ENCODE peak calls at places on chromosomes 2 and 18, in four cellular contexts. B is IMR-90, G is PC-3, H is left lung. K is an unnamed sample.

GRCh38 chr2:19460761-19461160 is 102.3 kb upstream of the OSR1 start:
- DNase-seq in B (no peak), G (no peak), H (no peak), K (no peak)

GRCh38 chr2:24164416-24164973 is 10.4 kb upstream of the FAM228A start:
- DNase-seq in B (no peak), G (peak; percentile 30), H (peak; percentile 40), K (peak; percentile 73)

GRCh38 chr2:107751936-107752335 is 74.8 kb upstream of the RGPD4 start:
- DNase-seq in B (no peak), G (no peak), H (no peak), K (no peak)

GRCh38 chr2:186590538-186591441 is 934 bp downstream of the ITGAV start:
- DNase-seq in B (peak; percentile 45), G (peak; percentile 64), H (no peak), K (peak; percentile 82)

GRCh38 chr2:105873281-105873680 is 128.6 kb downstream of the NCK2 start:
- DNase-seq in B (no peak), G (no peak), H (no peak), K (no peak)

GRCh38 chr18:77177009-77177408 is 44.4 kb upstream of the MBP start:
- DNase-seq in B (peak; percentile 63), G (peak; percentile 60), H (no peak), K (no peak)

GRCh38 chr2:233706720-233707119 is 6.0 kb upstream of the UGT1A5 start:
- DNase-seq in B (peak; percentile 55), G (peak; percentile 74), H (no peak), K (no peak)

GRCh38 chr18:56085561-56085960 is 497.6 kb upstream of the TCF4 start:
- DNase-seq in B (peak; percentile 86), G (no peak), H (no peak), K (no peak)

GRCh38 chr2:189534854-189535253 is 45.7 kb downstream of the SLC40A1 start:
- DNase-seq in B (peak; percentile 78), G (peak; percentile 31), H (no peak), K (no peak)

GRCh38 chr2:56713161-56713676 is 529.4 kb downstream of the CCDC85A start:
- DNase-seq in B (peak; percentile 16), G (peak; percentile 13), H (no peak), K (no peak)

GRCh38 chr2:46924038-46924437 is 8.4 kb upstream of the MCFD2 start:
- DNase-seq in B (no peak), G (no peak), H (no peak), K (no peak)

GRCh38 chr2:72745679-72746368 is 80.0 kb downstream of the EXOC6B start:
- DNase-seq in B (peak; percentile 78), G (peak; percentile 85), H (no peak), K (no peak)

GRCh38 chr2:187453078-187453641 is 5.1 kb upstream of the CALCRL start:
- DNase-seq in B (peak; percentile 13), G (peak; percentile 50), H (no peak), K (no peak)

GRCh38 chr2:66443183-66443976 is 8.5 kb downstream of the MEIS1 start:
- DNase-seq in B (no peak), G (no peak), H (no peak), K (no peak)

GRCh38 chr2:117621330-117621729 is 193.2 kb upstream of the DDX18 start:
- DNase-seq in B (no peak), G (no peak), H (no peak), K (no peak)

GRCh38 chr2:36338124-36338826 is 17.3 kb upstream of the CRIM1 start:
- DNase-seq in B (no peak), G (peak; percentile 21), H (no peak), K (no peak)

GRCh38 chr18:59149007-59149406 is 9.3 kb downstream of the SEC11C start:
- DNase-seq in B (no peak), G (no peak), H (no peak), K (no peak)

DNA sequence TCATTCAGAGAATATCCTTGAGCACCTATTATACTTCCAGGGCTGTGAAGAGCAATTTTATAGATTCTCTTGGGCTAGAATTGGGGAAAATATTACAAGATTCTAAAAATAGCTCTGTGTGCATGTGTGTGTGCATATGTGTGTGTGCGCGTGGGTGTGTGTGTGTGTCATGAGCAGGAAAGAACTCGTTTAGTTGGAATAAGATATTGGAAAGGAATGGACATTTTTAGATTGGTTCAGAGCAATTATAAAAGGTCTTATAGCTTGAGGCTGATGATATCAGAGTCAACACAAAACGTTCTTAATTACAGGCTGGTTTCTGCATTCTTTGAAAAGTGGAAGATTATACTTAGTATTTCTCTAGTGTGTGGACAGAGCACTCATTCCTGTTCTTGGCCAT is 212.0 kb upstream of the COPS8 start:
- DNase-seq in B (no peak), G (no peak), H (no peak), K (no peak)
- H3K4me1 ChIP-seq in B (no peaks in the 10 kb centered on the region), G (peaks cover 45% of the 10 kb centered on the region), H (no peaks in the 10 kb centered on the region), K (peaks cover 19% of the 10 kb centered on the region)

DNA sequence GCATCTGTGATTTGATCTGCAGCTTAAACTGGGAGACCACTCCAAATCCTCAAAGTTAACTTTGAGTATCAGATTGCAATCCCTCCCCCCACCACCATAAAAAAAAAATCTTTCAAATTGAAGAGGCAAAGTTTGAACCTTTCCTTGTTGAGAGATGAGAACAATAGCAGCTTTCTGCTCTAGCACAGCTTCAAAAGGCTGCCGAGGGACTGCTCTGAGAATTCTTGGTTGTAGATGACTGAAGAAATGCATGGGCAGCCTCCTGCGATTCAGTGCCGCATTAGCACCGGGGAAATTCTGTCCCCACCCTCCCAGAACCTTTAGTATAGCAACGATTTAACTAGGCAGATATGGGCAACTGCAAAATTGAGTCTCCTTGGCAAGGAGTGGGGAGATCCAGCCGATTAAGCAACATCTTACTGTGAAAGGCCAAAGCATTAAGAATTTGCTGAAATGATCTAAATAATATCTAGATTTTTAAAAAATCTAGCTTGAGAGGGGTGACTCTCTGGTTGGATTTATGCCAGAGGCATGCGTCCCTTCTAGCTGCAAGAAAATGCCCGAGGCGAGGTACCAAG is 3.9 kb upstream of the SP5 start:
- DNase-seq in B (no peak), G (no peak), H (no peak), K (peak; percentile 67)
- H3K9me3 ChIP-seq in B (peaks cover 4% of the 10 kb centered on the region), G (no peaks in the 10 kb centered on the region), H (no peaks in the 10 kb centered on the region), K (no peaks in the 10 kb centered on the region)

DNA sequence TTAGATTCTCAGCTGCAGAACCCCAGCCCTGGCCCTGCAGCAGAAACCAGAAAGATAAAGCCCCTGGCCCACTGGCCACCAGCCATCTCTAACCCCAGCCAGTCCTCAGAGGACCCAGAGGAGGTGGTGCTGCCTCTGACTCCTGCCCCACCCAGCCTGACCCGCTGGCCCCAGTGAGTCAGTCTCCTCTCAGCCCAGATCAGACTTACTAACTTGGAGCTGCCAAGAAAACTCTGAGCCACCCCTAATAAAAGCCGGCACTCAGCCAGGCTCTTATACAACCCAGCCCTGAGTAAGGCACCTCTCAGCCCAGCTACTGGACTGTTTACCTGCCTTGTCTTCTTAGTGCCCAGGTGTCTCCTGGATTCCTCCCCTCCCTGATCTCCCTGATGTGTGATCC is 2.0 kb downstream of the SLC14A2 start:
- DNase-seq in B (peak; percentile 81), G (peak; percentile 73), H (peak; percentile 78), K (no peak)
- H3K27ac ChIP-seq in B (no peak overlapping the region), G (peak overlapping the region; percentile 50), H (peak overlapping the region; percentile 51), K (no peak overlapping the region)

GRCh38 chr2:86622409-86622877 is 1.2 kb downstream of the RNF103 start:
- DNase-seq in B (peak; percentile 10), G (peak; percentile 40), H (peak; percentile 48), K (peak; percentile 69)

GRCh38 chr2:86623549-86624547 is at the start of gene RNF103:
- DNase-seq in B (peak; percentile 81), G (peak; percentile 92), H (peak; percentile 97), K (peak; percentile 98)

GRCh38 chr2:86621290-86621943 is 2.2 kb downstream of the RNF103 start:
- DNase-seq in B (peak; percentile 15), G (peak; percentile 34), H (no peak), K (no peak)

GRCh38 chr2:86625096-86625495 is 1.4 kb upstream of the RNF103 start:
- DNase-seq in B (no peak), G (no peak), H (no peak), K (no peak)

GRCh38 chr2:86622878-86623548 is 652 bp downstream of the RNF103 start:
- DNase-seq in B (no peak), G (peak; percentile 26), H (peak; percentile 69), K (peak; percentile 71)
- H3K4me1 ChIP-seq in B (peaks cover 2% of the 10 kb centered on the region), G (peaks cover 14% of the 10 kb centered on the region), H (no peaks in the 10 kb centered on the region), K (peaks cover 2% of the 10 kb centered on the region)

GRCh38 chr18:71665131-71665530 is 879.0 kb downstream of the CBLN2 start:
- DNase-seq in B (no peak), G (peak; percentile 43), H (no peak), K (no peak)
- H3K9me3 ChIP-seq in B (peaks cover 14% of the 10 kb centered on the region), G (no peaks in the 10 kb centered on the region), H (no peaks in the 10 kb centered on the region), K (peaks cover 61% of the 10 kb centered on the region)

GRCh38 chr2:60442608-60443007 is 110.8 kb downstream of the BCL11A start:
- DNase-seq in B (no peak), G (no peak), H (no peak), K (no peak)

GRCh38 chr2:60447943-60448342 is 105.5 kb downstream of the BCL11A start:
- DNase-seq in B (no peak), G (no peak), H (no peak), K (no peak)

GRCh38 chr2:60450488-60450887 is 103.0 kb downstream of the BCL11A start:
- DNase-seq in B (no peak), G (no peak), H (no peak), K (no peak)

GRCh38 chr2:60445684-60446184 is 107.7 kb downstream of the BCL11A start:
- DNase-seq in B (peak; percentile 26), G (no peak), H (no peak), K (no peak)

DNA sequence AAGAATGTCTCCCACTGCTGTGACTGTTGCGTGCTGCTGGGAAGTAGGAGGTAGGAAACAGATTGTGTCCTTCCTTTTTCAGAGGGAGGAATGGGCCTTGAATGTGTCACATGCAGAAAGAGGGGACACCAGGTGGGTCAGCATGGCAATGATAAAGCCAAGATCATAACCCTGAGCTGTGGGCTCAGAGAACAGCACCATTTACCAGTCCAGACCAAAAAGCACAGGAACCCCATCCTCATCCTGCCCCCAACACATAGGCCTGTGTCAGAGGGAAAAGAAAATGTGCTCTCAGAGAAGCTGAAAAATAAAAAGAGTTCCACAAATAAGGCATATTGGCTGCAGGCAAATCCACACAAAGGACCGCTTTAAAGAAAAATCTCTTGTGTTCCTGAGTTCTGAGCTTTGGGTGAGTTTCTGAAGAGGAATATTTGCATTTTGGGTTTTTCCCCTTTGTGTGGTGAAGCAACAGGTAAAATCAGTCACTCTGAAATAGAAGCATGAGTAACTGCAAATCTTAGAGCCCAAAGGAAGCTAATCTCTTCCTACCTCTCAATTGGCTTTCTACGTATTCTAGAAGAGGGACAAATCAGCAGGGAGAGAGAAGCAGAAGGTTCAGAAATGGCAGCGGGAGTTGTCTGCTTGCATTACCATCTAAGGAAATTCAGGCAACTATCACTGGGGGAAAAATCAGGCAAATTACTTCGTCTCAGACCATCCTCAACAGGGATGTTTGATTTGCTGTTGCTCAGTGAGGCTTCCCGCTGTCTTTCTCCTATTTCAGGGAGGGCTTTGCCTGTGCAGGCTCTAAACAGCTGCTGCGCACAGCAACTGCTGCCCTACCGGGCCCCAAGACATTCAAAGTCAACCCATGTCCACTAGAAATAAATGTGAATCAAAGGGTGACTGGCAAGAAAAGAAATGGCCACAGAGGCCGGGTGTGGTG is 106.8 kb downstream of the BCL11A start:
- DNase-seq in B (no peak), G (no peak), H (no peak), K (no peak)
- H3K27ac ChIP-seq in B (no peak overlapping the region), G (no peak overlapping the region), H (no peak overlapping the region), K (peak overlapping the region; percentile 44)

K was measured in endodermal cell.